ENCODE peak calls at places on chromosomes 1 and 21, in nine cellular contexts. L is astrocyte of the spinal cord, Z is T1000, C is ureter, Y is KBM-7, B is CMK, X is amniotic stem cell, F is lung, A is ACHN. W is an unnamed sample.

GRCh38 chr21:33011462-33011861 is 14.3 kb upstream of the OLIG2 start:
- DNase-seq in L (peak; percentile 58), Z (peak; percentile 31), C (peak; percentile 35), Y (no peak), B (no peak), X (no peak), F (no peak), A (peak; percentile 4), W (no peak)

GRCh38 chr1:61887076-61887867 is 145.0 kb downstream of the PATJ start:
- DNase-seq in L (peak; percentile 16), Z (no peak), C (no peak), Y (no peak), B (no peak), X (no peak), F (peak; percentile 48), A (no peak), W (no peak)

GRCh38 chr1:111719135-111719534 is 20.1 kb downstream of the INKA2 start:
- DNase-seq in L (no peak), Z (no peak), C (no peak), Y (no peak), B (no peak), X (no peak), F (no peak), A (no peak), W (no peak)

GRCh38 chr1:93015590-93015989 is 54.3 kb upstream of the DIPK1A start:
- DNase-seq in L (no peak), Z (no peak), C (no peak), Y (no peak), B (no peak), X (no peak), F (no peak), A (no peak), W (no peak)

GRCh38 chr1:56148466-56149193 is 430.7 kb downstream of the PLPP3 start:
- DNase-seq in L (no peak), Z (no peak), C (no peak), Y (no peak), B (no peak), X (no peak), F (no peak), A (no peak), W (peak; percentile 7)

GRCh38 chr1:174408142-174408541 is 39.6 kb upstream of the GPR52 start:
- DNase-seq in L (no peak), Z (no peak), C (no peak), Y (no peak), B (no peak), X (no peak), F (no peak), A (no peak), W (no peak)

GRCh38 chr21:39911792-39912191 is 44.6 kb downstream of the PCP4 start:
- DNase-seq in L (no peak), Z (no peak), C (no peak), Y (no peak), B (no peak), X (no peak), F (no peak), A (no peak), W (no peak)

GRCh38 chr21:37829447-37829846 is 86.8 kb downstream of the KCNJ6 start:
- DNase-seq in L (peak; percentile 63), Z (no peak), C (no peak), Y (no peak), B (no peak), X (no peak), F (no peak), A (peak; percentile 58), W (no peak)

GRCh38 chr1:7704214-7705047 is 66.7 kb upstream of the VAMP3 start:
- DNase-seq in L (peak; percentile 81), Z (peak; percentile 92), C (peak; percentile 92), Y (peak; percentile 88), B (peak; percentile 82), X (peak; percentile 75), F (peak; percentile 92), A (peak; percentile 89), W (no peak)

GRCh38 chr1:206112600-206113301 is 4.4 kb downstream of the AVPR1B start:
- DNase-seq in L (no peak), Z (no peak), C (no peak), Y (no peak), B (no peak), X (no peak), F (peak; percentile 61), A (no peak), W (no peak)

GRCh38 chr1:50720457-50721053 is 239.5 kb downstream of the FAF1 start:
- DNase-seq in L (no peak), Z (no peak), C (no peak), Y (no peak), B (peak; percentile 49), X (no peak), F (no peak), A (no peak), W (peak; percentile 45)

GRCh38 chr1:205767248-205767647 is 8.0 kb downstream of the RAB29 start:
- DNase-seq in L (no peak), Z (no peak), C (no peak), Y (no peak), B (no peak), X (no peak), F (no peak), A (no peak), W (no peak)

GRCh38 chr1:111364690-111365089 is 62.8 kb downstream of the OVGP1 start:
- DNase-seq in L (no peak), Z (no peak), C (no peak), Y (no peak), B (no peak), X (no peak), F (no peak), A (peak; percentile 38), W (no peak)

GRCh38 chr21:17679002-17679600 is 66.4 kb upstream of the BTG3 start:
- DNase-seq in L (peak; percentile 75), Z (no peak), C (no peak), Y (peak; percentile 60), B (peak; percentile 73), X (peak; percentile 32), F (no peak), A (peak; percentile 55), W (peak; percentile 81)

GRCh38 chr1:112533029-112533428 is 24.3 kb downstream of the WNT2B start:
- DNase-seq in L (peak; percentile 84), Z (no peak), C (no peak), Y (no peak), B (no peak), X (peak; percentile 77), F (no peak), A (no peak), W (no peak)

GRCh38 chr1:235911876-235912275 is 45.2 kb upstream of the LYST start:
- DNase-seq in L (no peak), Z (no peak), C (no peak), Y (no peak), B (no peak), X (no peak), F (no peak), A (no peak), W (peak; percentile 28)

GRCh38 chr1:50109647-50110075 is 941 bp downstream of the ELAVL4 start:
- DNase-seq in L (no peak), Z (no peak), C (no peak), Y (peak; percentile 29), B (no peak), X (no peak), F (no peak), A (no peak), W (no peak)

GRCh38 chr1:31739281-31739853 is 24.8 kb downstream of the ADGRB2 start:
- DNase-seq in L (no peak), Z (no peak), C (no peak), Y (no peak), B (no peak), X (no peak), F (no peak), A (no peak), W (no peak)

GRCh38 chr1:20530901-20531300 is 21.5 kb upstream of the FAM43B start:
- DNase-seq in L (no peak), Z (no peak), C (no peak), Y (no peak), B (no peak), X (no peak), F (no peak), A (no peak), W (no peak)

GRCh38 chr1:206693029-206693428 is 8.3 kb downstream of the MAPKAPK2 start:
- DNase-seq in L (peak; percentile 83), Z (no peak), C (peak; percentile 78), Y (no peak), B (no peak), X (peak; percentile 25), F (no peak), A (peak; percentile 32), W (no peak)

GRCh38 chr1:110548381-110548780 is 29.4 kb upstream of the KCNA10 start:
- DNase-seq in L (no peak), Z (no peak), C (no peak), Y (peak; percentile 9), B (no peak), X (no peak), F (no peak), A (peak; percentile 39), W (peak; percentile 9)

GRCh38 chr1:65590279-65590678 is 169.8 kb downstream of the LEPR start:
- DNase-seq in L (no peak), Z (no peak), C (no peak), Y (no peak), B (no peak), X (no peak), F (no peak), A (no peak), W (peak; percentile 30)

GRCh38 chr1:27049607-27050006 is 37.0 kb upstream of the TENT5B start:
- DNase-seq in L (no peak), Z (no peak), C (no peak), Y (no peak), B (no peak), X (no peak), F (no peak), A (no peak), W (peak; percentile 39)

GRCh38 chr1:202238914-202239313 is 45.3 kb downstream of the LGR6 start:
- DNase-seq in L (no peak), Z (no peak), C (no peak), Y (no peak), B (no peak), X (no peak), F (no peak), A (no peak), W (no peak)

GRCh38 chr1:84582802-84583587 is 8.8 kb upstream of the CTBS start:
- DNase-seq in L (no peak), Z (no peak), C (no peak), Y (peak; percentile 11), B (no peak), X (no peak), F (no peak), A (no peak), W (no peak)

GRCh38 chr1:40438391-40439015 is 11.8 kb upstream of the ZFP69B start:
- DNase-seq in L (peak; percentile 15), Z (no peak), C (no peak), Y (peak; percentile 31), B (peak; percentile 18), X (no peak), F (no peak), A (peak; percentile 24), W (peak; percentile 60)

GRCh38 chr1:203043830-203044545 is 17.7 kb downstream of the PPFIA4 start:
- DNase-seq in L (no peak), Z (no peak), C (no peak), Y (no peak), B (no peak), X (no peak), F (no peak), A (no peak), W (no peak)

GRCh38 chr1:227744668-227745067 is 9.4 kb downstream of the SNAP47 start:
- DNase-seq in L (no peak), Z (no peak), C (no peak), Y (no peak), B (no peak), X (no peak), F (no peak), A (no peak), W (no peak)

GRCh38 chr1:204846546-204846945 is 24.1 kb upstream of the NFASC start:
- DNase-seq in L (no peak), Z (no peak), C (no peak), Y (no peak), B (no peak), X (no peak), F (no peak), A (no peak), W (no peak)

GRCh38 chr1:156750932-156751723 is at the start of gene HDGF:
- DNase-seq in L (no peak), Z (no peak), C (peak; percentile 73), Y (no peak), B (no peak), X (no peak), F (peak; percentile 61), A (peak; percentile 41), W (peak; percentile 66)

GRCh38 chr21:29701676-29702075 is 238.1 kb downstream of the GRIK1 start:
- DNase-seq in L (no peak), Z (no peak), C (no peak), Y (no peak), B (no peak), X (no peak), F (no peak), A (no peak), W (no peak)